ENCODE peak calls at places on chromosomes 4 and X, in seven cellular contexts. F is activated CD8-positive, alpha-beta memory T cell treated with anti-CD3 and anti-CD28 coated beads, Interleukin-2, amount 50 U/mL, for 48 hours; G is activated T-cell treated with anti-CD3 and anti-CD28 coated beads for 24 hours; Y is left lung; J is fibroblast of mammary gland; K is upper lobe of right lung; O is activated CD8-positive, alpha-beta T cell treated with anti-CD3 and anti-CD28 coated beads for 36 hours. M is an unnamed sample.
A peak's percentile ranks its signal among the peaks of the same experiment; 100 is the strongest.

GRCh38 chr4:67928547-67928946 is 34.7 kb downstream of the TMPRSS11A start:
- DNase-seq in F (no peak), G (no peak), Y (no peak), J (peak; percentile 26), K (no peak), O (no peak), M (no peak)

GRCh38 chr4:29310252-29310651 is 1409.9 kb upstream of the PCDH7 start:
- DNase-seq in F (no peak), G (no peak), Y (no peak), J (no peak), K (no peak), O (no peak), M (no peak)

GRCh38 chr4:128249787-128250668 is 37.6 kb downstream of the PGRMC2 start:
- DNase-seq in F (no peak), G (no peak), Y (no peak), J (peak; percentile 35), K (no peak), O (no peak), M (peak; percentile 65)

GRCh38 chr4:61493041-61493440 is 292.9 kb downstream of the ADGRL3 start:
- DNase-seq in F (no peak), G (no peak), Y (no peak), J (no peak), K (no peak), O (no peak), M (no peak)

GRCh38 chr4:75327804-75328512 is 186.2 kb downstream of the RCHY1 start:
- DNase-seq in F (no peak), G (no peak), Y (no peak), J (peak; percentile 54), K (no peak), O (no peak), M (no peak)

GRCh38 chrX:80808854-80809493 is 703 bp downstream of the BRWD3 start:
- DNase-seq in F (peak; percentile 59), G (peak; percentile 1), Y (no peak), J (no peak), K (peak; percentile 62), O (peak; percentile 45), M (no peak)

GRCh38 chr4:1055721-1056590 is 44.5 kb downstream of the FGFRL1 start:
- DNase-seq in F (peak; percentile 85), G (peak; percentile 64), Y (peak; percentile 77), J (peak; percentile 51), K (peak; percentile 69), O (peak; percentile 91), M (peak; percentile 78)

GRCh38 chrX:10072786-10073568 is 83.8 kb upstream of the CLCN4 start:
- DNase-seq in F (no peak), G (no peak), Y (no peak), J (no peak), K (no peak), O (no peak), M (no peak)

GRCh38 chrX:65522739-65523372 is 11.7 kb downstream of the LAS1L start:
- DNase-seq in F (no peak), G (no peak), Y (no peak), J (peak; percentile 64), K (no peak), O (no peak), M (no peak)

GRCh38 chr4:17562157-17562556 is 14.8 kb upstream of the LAP3 start:
- DNase-seq in F (no peak), G (no peak), Y (no peak), J (no peak), K (no peak), O (no peak), M (peak; percentile 70)

M was measured in Karpas-422.